ENCODE peak calls at places on chromosomes 4 and X, in four cellular contexts. One of them, this sample, is unnamed.

GRCh38 chr4:123673971-123674370 is 277.4 kb downstream of the SPRY1 start:
- DNase-seq in tibial nerve: no peak
- DNase-seq in neural crest cell: no peak
- DNase-seq in ACHN: no peak
- DNase-seq in this sample: peak

GRCh38 chr4:167826281-167826680 is 266.1 kb upstream of the ANXA10 start:
- DNase-seq in tibial nerve: no peak
- DNase-seq in ACHN: no peak
- DNase-seq in neural crest cell: no peak
- DNase-seq in this sample: peak

GRCh38 chr4:106450249-106450648 is 81.7 kb upstream of the GIMD1 start:
- DNase-seq in tibial nerve: no peak
- DNase-seq in ACHN: no peak
- DNase-seq in neural crest cell: no peak
- DNase-seq in this sample: no peak

GRCh38 chrX:19751068-19751467 is 136.3 kb downstream of the SH3KBP1 start:
- DNase-seq in ACHN: no peak
- DNase-seq in neural crest cell: no peak
- DNase-seq in tibial nerve: no peak
- DNase-seq in this sample: no peak

GRCh38 chr4:5758741-5759140 is 47.7 kb downstream of the EVC start:
- DNase-seq in neural crest cell: no peak
- DNase-seq in tibial nerve: no peak
- DNase-seq in ACHN: peak
- DNase-seq in this sample: peak

GRCh38 chr4:121706595-121707021 is 9.8 kb upstream of the ANXA5 start:
- DNase-seq in tibial nerve: no peak
- DNase-seq in neural crest cell: no peak
- DNase-seq in ACHN: peak
- DNase-seq in this sample: peak

GRCh38 chr4:150078996-150079581 is 844 bp downstream of the DCLK2 start:
- DNase-seq in ACHN: peak
- DNase-seq in tibial nerve: peak
- DNase-seq in neural crest cell: peak
- DNase-seq in this sample: peak

GRCh38 chrX:13418126-13419091 is 98.6 kb upstream of the ATXN3L start:
- DNase-seq in neural crest cell: no peak
- DNase-seq in ACHN: peak
- DNase-seq in tibial nerve: no peak
- DNase-seq in this sample: peak

GRCh38 chrX:53440631-53441517 is 6.7 kb upstream of the HSD17B10 start:
- DNase-seq in ACHN: no peak
- DNase-seq in tibial nerve: peak
- DNase-seq in neural crest cell: no peak
- DNase-seq in this sample: peak

GRCh38 chr4:57190651-57191481 is 80.7 kb upstream of the IGFBP7 start:
- DNase-seq in ACHN: peak
- DNase-seq in neural crest cell: peak
- DNase-seq in tibial nerve: no peak
- DNase-seq in this sample: peak